ENCODE peak calls at places on chromosomes 11 and 22, in six cellular contexts. One of them, this sample, is unnamed. For H3K4me1, the result is how much of the 10 kb centered on the place peaks cover.

GRCh38 chr22:19779685-19780268 is 19.2 kb downstream of the TBX1 start:
- DNase-seq in heart left ventricle: peak
- DNase-seq in adrenal gland: no peak
- DNase-seq in ovary: no peak
- DNase-seq in suprapubic skin: no peak
- DNase-seq in right lobe of liver: no peak
- DNase-seq in this sample: no peak

GRCh38 chr11:134702827-134703226 is 290.8 kb upstream of the B3GAT1 start:
- DNase-seq in right lobe of liver: no peak
- DNase-seq in adrenal gland: no peak
- DNase-seq in suprapubic skin: no peak
- DNase-seq in heart left ventricle: no peak
- DNase-seq in ovary: no peak
- DNase-seq in this sample: no peak

GRCh38 chr11:96145163-96145585 is 197.8 kb downstream of the MAML2 start:
- DNase-seq in right lobe of liver: no peak
- DNase-seq in ovary: no peak
- DNase-seq in adrenal gland: peak
- DNase-seq in heart left ventricle: no peak
- DNase-seq in suprapubic skin: no peak
- DNase-seq in this sample: no peak

GRCh38 chr22:44574057-44574456 is 76.0 kb upstream of the RTL6 start:
- DNase-seq in suprapubic skin: peak
- DNase-seq in heart left ventricle: no peak
- DNase-seq in right lobe of liver: no peak
- DNase-seq in adrenal gland: peak
- DNase-seq in ovary: peak
- DNase-seq in this sample: no peak

GRCh38 chr11:129167315-129167714 is 24.8 kb downstream of the ARHGAP32 start:
- DNase-seq in heart left ventricle: no peak
- DNase-seq in suprapubic skin: no peak
- DNase-seq in ovary: no peak
- DNase-seq in adrenal gland: no peak
- DNase-seq in right lobe of liver: no peak
- DNase-seq in this sample: no peak

GRCh38 chr11:65354265-65355012 is at the start of gene TIGD3:
- DNase-seq in right lobe of liver: peak
- DNase-seq in adrenal gland: peak
- DNase-seq in heart left ventricle: peak
- DNase-seq in ovary: peak
- DNase-seq in suprapubic skin: peak
- DNase-seq in this sample: peak

GRCh38 chr11:128463386-128463829 is 124.0 kb downstream of the ETS1 start:
- DNase-seq in right lobe of liver: no peak
- DNase-seq in ovary: peak
- DNase-seq in adrenal gland: peak
- DNase-seq in heart left ventricle: no peak
- DNase-seq in suprapubic skin: no peak
- DNase-seq in this sample: no peak

GRCh38 chr11:8252388-8252787 is 11.3 kb downstream of the LMO1 start:
- DNase-seq in right lobe of liver: no peak
- DNase-seq in adrenal gland: no peak
- DNase-seq in suprapubic skin: peak
- DNase-seq in ovary: no peak
- DNase-seq in heart left ventricle: no peak
- DNase-seq in this sample: no peak

GRCh38 chr11:69448471-69449284 is 32.8 kb upstream of the LINC01488 start:
- DNase-seq in suprapubic skin: no peak
- DNase-seq in heart left ventricle: peak
- DNase-seq in adrenal gland: no peak
- DNase-seq in ovary: no peak
- DNase-seq in right lobe of liver: no peak
- DNase-seq in this sample: no peak

GRCh38 chr11:46026616-46027293 is 94.5 kb downstream of the PHF21A start:
- DNase-seq in ovary: no peak
- DNase-seq in suprapubic skin: no peak
- DNase-seq in right lobe of liver: no peak
- DNase-seq in heart left ventricle: no peak
- DNase-seq in adrenal gland: no peak
- DNase-seq in this sample: no peak

GRCh38 chr11:73949246-73949645 is 1.6 kb upstream of the DNAJB13 start:
- DNase-seq in suprapubic skin: no peak
- DNase-seq in adrenal gland: no peak
- DNase-seq in ovary: no peak
- DNase-seq in heart left ventricle: no peak
- DNase-seq in right lobe of liver: no peak
- DNase-seq in this sample: no peak

GRCh38 chr22:50600541-50600940 is at the start of gene MAPK8IP2:
- DNase-seq in heart left ventricle: no peak
- DNase-seq in right lobe of liver: peak
- DNase-seq in suprapubic skin: no peak
- DNase-seq in ovary: peak
- DNase-seq in adrenal gland: no peak
- DNase-seq in this sample: no peak

GRCh38 chr11:7759010-7759409 is 37.7 kb downstream of the OR5P2 start:
- DNase-seq in heart left ventricle: no peak
- DNase-seq in right lobe of liver: no peak
- DNase-seq in ovary: no peak
- DNase-seq in adrenal gland: no peak
- DNase-seq in suprapubic skin: no peak
- DNase-seq in this sample: no peak

GRCh38 chr22:20203142-20204099 is 52.6 kb upstream of the CCDC188 start:
- DNase-seq in suprapubic skin: no peak
- DNase-seq in heart left ventricle: no peak
- DNase-seq in right lobe of liver: peak
- DNase-seq in ovary: no peak
- DNase-seq in adrenal gland: peak
- DNase-seq in this sample: no peak

GRCh38 chr11:27305751-27306150 is 57.3 kb downstream of the CCDC34 start:
- DNase-seq in adrenal gland: no peak
- DNase-seq in right lobe of liver: peak
- DNase-seq in heart left ventricle: no peak
- DNase-seq in ovary: no peak
- DNase-seq in suprapubic skin: no peak
- DNase-seq in this sample: no peak

GRCh38 chr11:104078250-104078649 is 41.8 kb downstream of the DDI1 start:
- DNase-seq in heart left ventricle: no peak
- DNase-seq in ovary: no peak
- DNase-seq in right lobe of liver: no peak
- DNase-seq in adrenal gland: no peak
- DNase-seq in suprapubic skin: no peak
- DNase-seq in this sample: no peak

GRCh38 chr11:66595245-66595904 is 2.4 kb downstream of the CCS start:
- DNase-seq in ovary: peak
- DNase-seq in right lobe of liver: no peak
- DNase-seq in suprapubic skin: no peak
- DNase-seq in adrenal gland: no peak
- DNase-seq in heart left ventricle: no peak
- DNase-seq in this sample: peak

GRCh38 chr11:130118636-130119387 is 40.8 kb upstream of the ST14 start:
- DNase-seq in suprapubic skin: no peak
- DNase-seq in right lobe of liver: no peak
- DNase-seq in heart left ventricle: no peak
- DNase-seq in adrenal gland: no peak
- DNase-seq in ovary: no peak
- DNase-seq in this sample: no peak

GRCh38 chr11:118572914-118573550 is 823 bp downstream of the ARCN1 start:
- DNase-seq in heart left ventricle: no peak
- DNase-seq in ovary: no peak
- DNase-seq in adrenal gland: no peak
- DNase-seq in suprapubic skin: no peak
- DNase-seq in right lobe of liver: no peak
- DNase-seq in this sample: no peak
- TF ChIP-seq POLR2A in heart left ventricle: no peak
- TF ChIP-seq POLR2A in ovary: no peak
- TF ChIP-seq POLR2A in adrenal gland: no peak
- TF ChIP-seq POLR2A in suprapubic skin: no peak
- TF ChIP-seq POLR2A in right lobe of liver: no peak
- TF ChIP-seq POLR2A in this sample: no peak

GRCh38 chr11:71562120-71562519 is 3.2 kb upstream of the KRTAP5-10 start:
- DNase-seq in suprapubic skin: no peak
- DNase-seq in right lobe of liver: no peak
- DNase-seq in heart left ventricle: no peak
- DNase-seq in ovary: no peak
- DNase-seq in adrenal gland: no peak
- DNase-seq in this sample: no peak

GRCh38 chr11:71554996-71555395 is 6.8 kb downstream of the KRTAP5-9 start:
- DNase-seq in adrenal gland: no peak
- DNase-seq in ovary: no peak
- DNase-seq in heart left ventricle: no peak
- DNase-seq in suprapubic skin: no peak
- DNase-seq in right lobe of liver: no peak
- DNase-seq in this sample: no peak

GRCh38 chr11:71556018-71556417 is 7.8 kb downstream of the KRTAP5-9 start:
- DNase-seq in heart left ventricle: no peak
- DNase-seq in ovary: no peak
- DNase-seq in adrenal gland: no peak
- DNase-seq in right lobe of liver: no peak
- DNase-seq in suprapubic skin: no peak
- DNase-seq in this sample: no peak

GRCh38 chr11:71555508-71555907 is 7.3 kb downstream of the KRTAP5-9 start:
- DNase-seq in ovary: no peak
- DNase-seq in right lobe of liver: no peak
- DNase-seq in adrenal gland: no peak
- DNase-seq in suprapubic skin: no peak
- DNase-seq in heart left ventricle: no peak
- DNase-seq in this sample: no peak

GRCh38 chr11:71558996-71559395 is 6.4 kb upstream of the KRTAP5-10 start:
- DNase-seq in suprapubic skin: no peak
- DNase-seq in heart left ventricle: no peak
- DNase-seq in adrenal gland: no peak
- DNase-seq in ovary: no peak
- DNase-seq in right lobe of liver: no peak
- DNase-seq in this sample: no peak
- H3K4me1 ChIP-seq in suprapubic skin: under half
- H3K4me1 ChIP-seq in heart left ventricle: under half
- H3K4me1 ChIP-seq in adrenal gland: under half
- H3K4me1 ChIP-seq in ovary: under half
- H3K4me1 ChIP-seq in right lobe of liver: under half
- H3K4me1 ChIP-seq in this sample: under half

GRCh38 chr22:33985506-33985905 is 65.2 kb upstream of the LARGE1 start:
- DNase-seq in ovary: no peak
- DNase-seq in suprapubic skin: no peak
- DNase-seq in adrenal gland: no peak
- DNase-seq in heart left ventricle: no peak
- DNase-seq in right lobe of liver: no peak
- DNase-seq in this sample: no peak
- TF ChIP-seq POLR2A in ovary: no peak
- TF ChIP-seq POLR2A in suprapubic skin: no peak
- TF ChIP-seq POLR2A in adrenal gland: no peak
- TF ChIP-seq POLR2A in heart left ventricle: no peak
- TF ChIP-seq POLR2A in right lobe of liver: no peak
- TF ChIP-seq POLR2A in this sample: no peak

GRCh38 chr22:36366291-36366708 is 21.5 kb downstream of the MYH9 start:
- DNase-seq in suprapubic skin: no peak
- DNase-seq in adrenal gland: peak
- DNase-seq in heart left ventricle: no peak
- DNase-seq in ovary: no peak
- DNase-seq in right lobe of liver: no peak
- DNase-seq in this sample: no peak

GRCh38 chr22:36364255-36365019 is 23.3 kb downstream of the MYH9 start:
- DNase-seq in ovary: no peak
- DNase-seq in heart left ventricle: no peak
- DNase-seq in adrenal gland: no peak
- DNase-seq in right lobe of liver: no peak
- DNase-seq in suprapubic skin: no peak
- DNase-seq in this sample: no peak

GRCh38 chr22:36367066-36367465 is 20.7 kb downstream of the MYH9 start:
- DNase-seq in suprapubic skin: no peak
- DNase-seq in heart left ventricle: no peak
- DNase-seq in right lobe of liver: no peak
- DNase-seq in adrenal gland: no peak
- DNase-seq in ovary: no peak
- DNase-seq in this sample: no peak

GRCh38 chr22:36363378-36363931 is 24.3 kb downstream of the MYH9 start:
- DNase-seq in ovary: no peak
- DNase-seq in adrenal gland: no peak
- DNase-seq in suprapubic skin: no peak
- DNase-seq in heart left ventricle: no peak
- DNase-seq in right lobe of liver: no peak
- DNase-seq in this sample: no peak

DNA sequence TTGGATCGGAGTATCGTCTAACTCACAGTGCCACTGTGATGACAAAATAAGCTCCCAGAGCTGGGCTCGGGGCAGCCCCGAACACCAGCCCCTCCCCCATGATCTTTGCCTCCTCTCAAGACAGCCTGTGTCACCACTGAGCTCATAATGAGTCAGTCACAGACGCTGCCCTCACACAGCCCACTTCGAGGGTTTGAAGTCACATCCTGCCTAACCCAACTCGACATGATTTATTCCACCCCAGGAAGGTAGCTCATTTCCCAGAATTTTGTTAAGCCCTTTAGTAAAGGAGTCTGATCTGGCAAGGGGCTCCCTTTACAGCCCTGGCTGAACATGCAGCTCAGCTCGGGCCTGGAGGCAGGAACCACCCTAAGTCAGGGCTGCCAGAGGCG is 22.8 kb downstream of the MYH9 start:
- DNase-seq in right lobe of liver: peak
- DNase-seq in ovary: no peak
- DNase-seq in heart left ventricle: no peak
- DNase-seq in adrenal gland: peak
- DNase-seq in suprapubic skin: no peak
- DNase-seq in this sample: peak
- H3K4me1 ChIP-seq in right lobe of liver: under half
- H3K4me1 ChIP-seq in ovary: half or more
- H3K4me1 ChIP-seq in heart left ventricle: half or more
- H3K4me1 ChIP-seq in adrenal gland: half or more
- H3K4me1 ChIP-seq in suprapubic skin: half or more
- H3K4me1 ChIP-seq in this sample: half or more

DNA sequence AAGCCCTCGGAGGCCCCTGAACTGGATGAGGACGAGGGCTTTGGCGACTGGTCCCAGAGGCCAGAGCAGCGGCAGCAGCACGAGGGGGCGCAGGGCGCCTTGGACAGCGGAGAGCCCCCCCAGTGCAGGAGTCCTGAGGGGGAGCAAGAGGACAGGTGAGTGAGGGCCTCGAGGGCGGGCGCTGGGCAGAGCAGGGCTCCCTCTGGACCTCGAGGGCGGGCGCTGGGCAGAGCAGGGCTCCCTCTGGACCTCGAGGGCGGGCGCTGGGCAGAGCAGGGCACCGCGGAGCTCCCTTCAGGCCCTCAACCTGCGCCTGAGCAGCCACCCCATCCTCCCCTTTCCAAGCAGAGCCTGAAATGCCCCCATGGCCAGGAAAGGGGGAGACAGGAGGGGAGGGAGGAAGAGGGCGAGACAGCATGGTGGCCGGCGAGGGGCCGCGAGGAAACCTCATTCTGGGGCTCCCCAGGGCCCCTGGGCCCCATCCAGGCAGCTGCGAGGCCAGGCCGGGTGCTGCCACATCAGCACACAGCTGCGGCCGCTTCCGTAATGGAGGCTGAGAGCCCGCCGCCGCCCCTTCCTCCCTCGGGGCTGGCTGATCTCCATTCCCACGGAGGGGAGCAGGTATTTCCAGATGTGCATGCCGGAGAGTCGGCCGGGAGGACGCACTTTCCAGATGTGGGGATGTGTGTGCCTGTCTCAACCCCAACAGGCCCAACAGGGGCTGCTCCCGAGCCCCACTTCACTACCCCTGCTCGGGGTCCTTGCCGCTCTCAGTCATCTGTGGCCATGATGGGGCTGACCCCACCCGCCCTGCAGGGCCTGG is 10.0 kb downstream of the PRR33 start:
- DNase-seq in right lobe of liver: no peak
- DNase-seq in adrenal gland: peak
- DNase-seq in ovary: no peak
- DNase-seq in suprapubic skin: peak
- DNase-seq in heart left ventricle: peak
- DNase-seq in this sample: no peak
- TF ChIP-seq POLR2A in right lobe of liver: no peak
- TF ChIP-seq POLR2A in adrenal gland: no peak
- TF ChIP-seq POLR2A in ovary: no peak
- TF ChIP-seq POLR2A in suprapubic skin: no peak
- TF ChIP-seq POLR2A in heart left ventricle: no peak
- TF ChIP-seq POLR2A in this sample: no peak